ENCODE peak calls at places on chromosomes 5 and 9, in six cellular contexts. I is HCT116, K is GM12878, F is HepG2, Q is H1, P is K562. T is an unnamed sample.

GRCh38 chr5:88452820-88453219 is 184.2 kb upstream of the TMEM161B start:
- DNase-seq in I (no peak), K (no peak), F (no peak), Q (no peak), P (no peak), T (no peak)

GRCh38 chr5:141680751-141681201 is 1.3 kb downstream of the ARAP3 start:
- DNase-seq in I (no peak), K (no peak), F (peak), Q (peak), P (peak), T (peak)

GRCh38 chr5:73783823-73784222 is 157.8 kb downstream of the ARHGEF28 start:
- DNase-seq in I (no peak), K (no peak), F (peak), Q (no peak), P (no peak), T (no peak)

GRCh38 chr5:98106116-98107088 is 667.1 kb upstream of the RGMB start:
- DNase-seq in I (no peak), K (no peak), F (no peak), Q (no peak), P (no peak), T (no peak)

GRCh38 chr5:40823459-40823858 is 11.6 kb downstream of the RPL37 start:
- DNase-seq in I (no peak), K (no peak), F (no peak), Q (no peak), P (no peak), T (no peak)

GRCh38 chr5:136055612-136056302 is 27.0 kb downstream of the TGFBI start:
- DNase-seq in I (no peak), K (no peak), F (no peak), Q (no peak), P (no peak), T (no peak)

GRCh38 chr5:112717506-112718082 is 20.1 kb upstream of the APC start:
- DNase-seq in I (no peak), K (no peak), F (no peak), Q (no peak), P (no peak), T (no peak)

GRCh38 chr9:6592231-6592630 is 53.3 kb downstream of the GLDC start:
- DNase-seq in I (no peak), K (no peak), F (peak), Q (no peak), P (no peak), T (no peak)

GRCh38 chr9:84152204-84152603 is 171.6 kb downstream of the RMI1 start:
- DNase-seq in I (no peak), K (no peak), F (no peak), Q (no peak), P (no peak), T (no peak)

GRCh38 chr9:16030513-16031185 is 477.8 kb downstream of the CCDC171 start:
- DNase-seq in I (peak), K (peak), F (no peak), Q (no peak), P (no peak), T (no peak)

GRCh38 chr9:11011696-11012095 is 398.9 kb upstream of the PTPRD start:
- DNase-seq in I (no peak), K (no peak), F (no peak), Q (no peak), P (no peak), T (no peak)

GRCh38 chr5:176473335-176474006 is 25.3 kb downstream of the FAF2 start:
- DNase-seq in I (no peak), K (no peak), F (no peak), Q (no peak), P (no peak), T (no peak)

GRCh38 chr5:93580387-93581100 is 475 bp downstream of the NR2F1-AS1 start:
- DNase-seq in I (no peak), K (no peak), F (no peak), Q (no peak), P (no peak), T (no peak)

GRCh38 chr5:110269478-110270142 is 456.9 kb downstream of the TMEM232 start:
- DNase-seq in I (no peak), K (no peak), F (no peak), Q (no peak), P (no peak), T (no peak)

GRCh38 chr5:28430565-28431178 is 1392.3 kb upstream of the CDH9 start:
- DNase-seq in I (no peak), K (no peak), F (no peak), Q (no peak), P (no peak), T (no peak)

GRCh38 chr9:116641292-116642059 is 45.6 kb upstream of the TRIM32 start:
- DNase-seq in I (no peak), K (no peak), F (no peak), Q (no peak), P (no peak), T (no peak)

GRCh38 chr9:89138463-89139390 is 39.9 kb downstream of the SHC3 start:
- DNase-seq in I (peak), K (no peak), F (no peak), Q (no peak), P (no peak), T (no peak)

GRCh38 chr5:159061186-159061796 is 38.4 kb downstream of the EBF1 start:
- DNase-seq in I (no peak), K (no peak), F (no peak), Q (no peak), P (peak), T (no peak)

GRCh38 chr5:132557425-132557805 is 638 bp downstream of the RAD50 start:
- DNase-seq in I (peak), K (peak), F (peak), Q (no peak), P (peak), T (no peak)

GRCh38 chr5:139880416-139881144 is 85.0 kb downstream of the PSD2 start:
- DNase-seq in I (no peak), K (no peak), F (no peak), Q (no peak), P (no peak), T (no peak)
- H3K4me3 ChIP-seq in I (no peak), K (no peak), F (no peak), Q (no peak), P (no peak), T (no peak)

DNA sequence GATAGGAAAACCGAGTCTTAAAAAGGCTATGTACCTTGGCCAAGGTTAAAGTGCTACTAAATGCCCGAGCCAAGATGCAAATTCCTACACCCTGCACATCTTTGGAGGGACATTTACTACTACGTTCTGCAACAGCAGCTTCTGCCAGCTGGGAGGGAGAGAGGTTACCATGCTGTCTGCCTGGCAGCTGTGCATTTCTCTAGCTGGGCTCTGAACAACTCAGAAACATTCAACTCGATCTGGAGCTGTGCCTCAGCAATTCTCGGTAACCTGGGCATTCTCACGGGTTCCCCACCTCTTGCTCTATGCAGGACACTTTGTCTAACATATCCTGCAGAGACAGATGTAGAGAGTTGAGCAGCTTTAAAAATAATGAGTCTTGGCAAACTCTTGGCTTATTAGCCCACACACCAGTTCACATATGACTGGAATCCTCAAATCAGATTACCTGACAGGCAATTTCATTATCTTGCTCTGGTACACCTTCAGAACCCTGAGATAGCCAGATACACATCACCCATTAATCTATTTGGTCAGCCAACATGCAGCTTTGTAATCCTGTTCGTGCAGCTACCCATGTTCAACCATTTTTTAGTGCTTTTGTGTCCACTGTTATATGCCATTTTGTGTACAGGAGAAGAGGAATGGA is 115.8 kb downstream of the EFNA5 start:
- DNase-seq in I (no peak), K (no peak), F (no peak), Q (no peak), P (no peak), T (no peak)
- TF ChIP-seq ZNF274 in I (no peak), K (no peak), F (no peak), Q (no peak), P (no peak), T (no peak)

GRCh38 chr5:169367861-169368260 is 66.9 kb upstream of the SLIT3 start:
- DNase-seq in I (no peak), K (no peak), F (no peak), Q (no peak), P (no peak), T (no peak)
- TF ChIP-seq YY1 in I (no peak), K (no peak), F (no peak), Q (no peak), P (no peak), T (no peak)

GRCh38 chr5:128446-128845 is 36.5 kb downstream of the PLEKHG4B start:
- DNase-seq in I (no peak), K (no peak), F (no peak), Q (no peak), P (no peak), T (no peak)
- H3K4me3 ChIP-seq in I (no peak), K (no peak), F (no peak), Q (no peak), P (no peak), T (no peak)

GRCh38 chr5:111676926-111677415 is 80.0 kb downstream of the NREP start:
- DNase-seq in I (no peak), K (no peak), F (no peak), Q (no peak), P (no peak), T (no peak)

GRCh38 chr5:111675540-111675939 is 81.5 kb downstream of the NREP start:
- DNase-seq in I (no peak), K (no peak), F (no peak), Q (no peak), P (no peak), T (no peak)

GRCh38 chr5:111679611-111680010 is 77.4 kb downstream of the NREP start:
- DNase-seq in I (no peak), K (no peak), F (no peak), Q (no peak), P (no peak), T (no peak)

GRCh38 chr5:111673896-111674626 is 82.9 kb downstream of the NREP start:
- DNase-seq in I (no peak), K (no peak), F (no peak), Q (no peak), P (no peak), T (no peak)

DNA sequence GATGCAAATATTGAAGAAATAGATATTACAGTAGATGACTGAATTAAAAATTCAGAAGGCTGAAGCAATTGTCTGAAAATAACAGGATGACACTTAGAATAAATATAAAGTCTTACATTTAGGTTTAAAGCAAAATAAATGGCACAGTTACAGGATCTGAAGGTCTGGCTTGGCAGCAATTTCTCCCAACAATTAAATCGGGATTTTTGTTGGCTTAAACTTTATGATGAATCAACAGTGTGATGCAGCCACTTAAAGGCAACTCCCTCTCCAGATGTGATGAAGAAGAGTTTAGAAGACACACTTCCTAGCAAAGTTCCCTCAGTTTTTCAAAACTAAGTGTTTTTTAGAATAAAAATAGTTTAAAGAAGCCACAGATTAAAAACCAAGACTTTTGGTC is 80.5 kb downstream of the NREP start:
- DNase-seq in I (no peak), K (no peak), F (no peak), Q (no peak), P (no peak), T (no peak)
- TF ChIP-seq ZNF274 in I (no peak), K (no peak), F (no peak), Q (no peak), P (no peak), T (no peak)

GRCh38 chr5:78602400-78602799 is 46.2 kb downstream of the LHFPL2 start:
- DNase-seq in I (no peak), K (no peak), F (peak), Q (no peak), P (no peak), T (no peak)

GRCh38 chr5:78607864-78608263 is 40.7 kb downstream of the LHFPL2 start:
- DNase-seq in I (no peak), K (no peak), F (no peak), Q (no peak), P (no peak), T (no peak)

GRCh38 chr5:78603636-78604175 is 44.9 kb downstream of the LHFPL2 start:
- DNase-seq in I (no peak), K (no peak), F (no peak), Q (no peak), P (no peak), T (no peak)

GRCh38 chr5:78604693-78605092 is 43.9 kb downstream of the LHFPL2 start:
- DNase-seq in I (no peak), K (no peak), F (peak), Q (no peak), P (no peak), T (no peak)

DNA sequence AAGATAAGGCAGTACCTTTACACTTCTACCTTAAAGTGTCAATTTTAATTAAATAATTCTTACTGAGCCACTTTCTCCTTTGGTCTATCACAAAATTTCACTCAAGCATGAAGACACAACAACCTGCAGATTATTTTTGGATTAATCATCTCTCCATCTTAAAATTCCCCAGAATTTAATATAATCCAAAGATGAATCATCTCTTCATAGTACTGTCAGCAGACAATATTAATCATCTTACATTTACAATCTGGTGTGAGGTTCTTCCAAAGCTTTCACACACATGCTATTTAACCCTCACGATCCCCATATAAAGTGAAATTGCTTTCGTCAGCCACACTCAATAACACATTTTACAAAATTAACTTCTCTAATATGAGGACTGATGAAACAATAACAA is 43.0 kb downstream of the LHFPL2 start:
- DNase-seq in I (no peak), K (no peak), F (no peak), Q (no peak), P (no peak), T (no peak)
- TF ChIP-seq YY1 in I (no peak), K (no peak), F (no peak), Q (no peak), P (no peak), T (no peak)

GRCh38 chr5:2763533-2763794 is 12.0 kb upstream of the IRX2 start:
- DNase-seq in I (no peak), K (no peak), F (no peak), Q (no peak), P (no peak), T (no peak)

GRCh38 chr5:2762744-2763532 is 11.5 kb upstream of the IRX2 start:
- DNase-seq in I (no peak), K (no peak), F (no peak), Q (no peak), P (no peak), T (no peak)

GRCh38 chr5:2759696-2760461 is 8.4 kb upstream of the IRX2 start:
- DNase-seq in I (no peak), K (no peak), F (no peak), Q (no peak), P (no peak), T (no peak)

GRCh38 chr5:2764581-2764980 is 13.1 kb upstream of the IRX2 start:
- DNase-seq in I (no peak), K (no peak), F (no peak), Q (no peak), P (no peak), T (no peak)

GRCh38 chr5:2761921-2762488 is 10.5 kb upstream of the IRX2 start:
- DNase-seq in I (no peak), K (no peak), F (no peak), Q (no peak), P (no peak), T (no peak)
- H3K4me3 ChIP-seq in I (no peak), K (no peak), F (no peak), Q (no peak), P (no peak), T (no peak)

GRCh38 chr9:135993409-135993742 is 32.2 kb upstream of the UBAC1 start:
- DNase-seq in I (no peak), K (no peak), F (no peak), Q (no peak), P (no peak), T (no peak)

GRCh38 chr9:135990468-135991429 is 29.6 kb upstream of the UBAC1 start:
- DNase-seq in I (peak), K (no peak), F (peak), Q (peak), P (peak), T (peak)

GRCh38 chr9:135993840-135994776 is 32.9 kb upstream of the UBAC1 start:
- DNase-seq in I (no peak), K (no peak), F (peak), Q (no peak), P (no peak), T (no peak)

GRCh38 chr9:135991771-135992170 is 30.6 kb upstream of the UBAC1 start:
- DNase-seq in I (no peak), K (no peak), F (no peak), Q (no peak), P (no peak), T (no peak)

DNA sequence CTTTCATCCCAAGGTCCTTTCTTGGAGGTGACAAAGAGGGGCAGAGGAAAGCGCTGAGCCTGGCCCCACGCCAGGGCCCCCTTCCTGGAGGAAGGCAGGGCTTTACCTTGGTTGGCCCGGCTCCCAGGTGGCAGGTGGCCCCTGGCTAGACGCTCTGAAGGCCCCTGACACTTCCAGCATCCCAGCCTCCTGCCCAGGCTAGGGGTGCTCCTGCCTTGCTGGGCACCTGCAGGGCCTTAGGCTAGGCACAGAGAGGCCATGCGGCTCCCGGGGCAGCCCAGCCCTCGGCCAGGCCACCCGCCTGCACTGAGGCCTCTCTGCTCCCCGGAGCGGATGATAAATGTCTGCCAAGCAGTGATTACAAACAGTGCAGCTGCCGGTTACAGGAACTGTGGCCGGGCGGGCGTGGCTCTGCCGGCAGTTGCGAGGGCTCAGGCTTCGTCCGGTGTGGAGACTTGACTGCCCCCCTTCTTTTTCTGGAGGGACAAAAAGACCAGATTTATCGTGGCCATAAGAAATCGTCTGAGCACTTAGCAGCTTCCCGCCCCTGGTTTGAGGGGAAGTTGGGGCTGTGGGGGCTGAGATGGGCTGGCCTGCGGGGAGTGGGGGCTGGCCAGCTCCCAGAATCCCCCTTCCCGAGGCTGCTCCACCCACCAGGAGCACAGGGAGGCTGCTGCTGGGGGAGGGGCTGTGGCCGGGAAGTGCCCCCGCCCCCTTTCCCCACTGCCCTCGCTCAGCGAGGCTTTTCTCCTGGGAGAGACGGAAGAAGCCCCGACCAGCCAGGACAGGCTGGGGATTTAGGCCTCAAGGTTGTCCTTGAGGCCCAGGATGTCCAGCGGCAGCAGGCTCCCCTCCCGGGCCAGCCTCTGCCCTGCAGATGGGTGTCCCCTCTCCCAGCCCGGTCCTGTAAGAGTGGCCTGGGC is 31.6 kb upstream of the UBAC1 start:
- DNase-seq in I (no peak), K (no peak), F (peak), Q (no peak), P (peak), T (peak)
- TF ChIP-seq ZNF274 in I (no peak), K (no peak), F (no peak), Q (no peak), P (no peak), T (no peak)

GRCh38 chr9:36551868-36552267 is 20.8 kb upstream of the MELK start:
- DNase-seq in I (no peak), K (peak), F (no peak), Q (no peak), P (no peak), T (no peak)

GRCh38 chr9:36548454-36548853 is 24.2 kb upstream of the MELK start:
- DNase-seq in I (no peak), K (no peak), F (no peak), Q (no peak), P (no peak), T (no peak)

GRCh38 chr9:36550135-36550534 is 22.6 kb upstream of the MELK start:
- DNase-seq in I (no peak), K (no peak), F (no peak), Q (no peak), P (no peak), T (no peak)

DNA sequence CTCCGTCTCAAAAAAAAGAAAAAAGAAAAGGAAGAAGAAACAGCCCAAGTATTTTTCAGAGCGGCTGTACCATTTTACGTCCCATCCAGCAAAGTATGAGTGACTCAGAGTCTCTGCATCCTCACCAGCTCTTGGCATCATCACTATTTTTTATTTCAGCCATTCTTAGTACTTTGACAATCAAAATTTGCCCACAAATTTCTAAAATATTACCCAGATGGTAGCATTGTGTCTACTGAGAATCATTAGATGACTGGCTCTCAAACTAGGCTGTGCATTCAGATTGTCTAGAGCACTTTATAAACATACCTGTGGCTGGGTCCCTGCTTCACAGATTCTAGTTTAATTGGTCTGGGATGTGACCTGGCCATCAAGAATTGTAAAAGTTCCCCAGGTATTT is 21.6 kb upstream of the MELK start:
- DNase-seq in I (no peak), K (no peak), F (no peak), Q (no peak), P (no peak), T (no peak)
- TF ChIP-seq YY1 in I (no peak), K (no peak), F (no peak), Q (no peak), P (no peak), T (no peak)

DNA sequence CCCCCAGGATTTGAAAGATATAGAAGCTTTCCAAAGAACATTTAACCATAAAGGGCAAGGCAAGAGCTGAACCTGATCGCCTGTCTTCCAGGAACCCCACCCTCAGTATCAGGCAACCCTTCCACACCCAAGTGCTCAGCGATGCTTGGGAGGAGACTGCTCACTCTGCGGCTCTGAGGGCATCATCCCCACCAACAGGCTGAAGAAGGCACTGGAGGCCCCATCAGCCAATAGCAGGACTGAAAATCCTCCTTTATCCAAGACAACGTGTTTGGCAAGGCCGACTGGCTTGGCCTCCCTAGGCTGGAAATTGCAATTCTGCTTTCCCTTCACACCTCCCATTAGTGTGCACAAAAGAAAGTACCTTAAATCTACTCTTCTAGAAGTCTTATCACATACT is 1.4 kb upstream of the PPP2CA start:
- DNase-seq in I (no peak), K (no peak), F (peak), Q (no peak), P (peak), T (no peak)
- H3K4me3 ChIP-seq in I (peak), K (peak), F (peak), Q (peak), P (peak), T (peak)

T was measured in NT2/D1.